ENCODE peak calls at places on chromosomes 5 and 9, in five cellular contexts. One of them, this sample, is unnamed. For H3K9me3, the result is how much of the 10 kb centered on the place peaks cover.

GRCh38 chr5:150671509-150672236 is 10.6 kb downstream of the MYOZ3 start:
- DNase-seq in HCT116: no peak
- DNase-seq in GM23248: peak
- DNase-seq in left ventricle myocardium inferior: no peak
- DNase-seq in right cardiac atrium: peak
- DNase-seq in this sample: no peak

GRCh38 chr5:134569758-134570364 is 44.4 kb downstream of the JADE2 start:
- DNase-seq in right cardiac atrium: peak
- DNase-seq in GM23248: no peak
- DNase-seq in left ventricle myocardium inferior: no peak
- DNase-seq in HCT116: no peak
- DNase-seq in this sample: no peak

GRCh38 chr5:68012429-68012828 is 203.1 kb upstream of the PIK3R1 start:
- DNase-seq in left ventricle myocardium inferior: no peak
- DNase-seq in GM23248: peak
- DNase-seq in HCT116: no peak
- DNase-seq in right cardiac atrium: no peak
- DNase-seq in this sample: no peak

GRCh38 chr9:96052703-96053102 is 177.2 kb downstream of the ERCC6L2 start:
- DNase-seq in left ventricle myocardium inferior: no peak
- DNase-seq in HCT116: no peak
- DNase-seq in GM23248: peak
- DNase-seq in right cardiac atrium: no peak
- DNase-seq in this sample: no peak

GRCh38 chr5:87242242-87242641 is 25.4 kb upstream of the RASA1 start:
- DNase-seq in left ventricle myocardium inferior: no peak
- DNase-seq in GM23248: no peak
- DNase-seq in right cardiac atrium: no peak
- DNase-seq in HCT116: no peak
- DNase-seq in this sample: no peak

GRCh38 chr9:137064027-137064879 is 6.1 kb downstream of the SAPCD2 start:
- DNase-seq in HCT116: no peak
- DNase-seq in right cardiac atrium: peak
- DNase-seq in GM23248: peak
- DNase-seq in left ventricle myocardium inferior: peak
- DNase-seq in this sample: peak

GRCh38 chr5:134530375-134531077 is 5.1 kb downstream of the JADE2 start:
- DNase-seq in left ventricle myocardium inferior: peak
- DNase-seq in right cardiac atrium: peak
- DNase-seq in GM23248: no peak
- DNase-seq in HCT116: no peak
- DNase-seq in this sample: no peak

GRCh38 chr5:109455598-109456096 is 45.9 kb upstream of the PJA2 start:
- DNase-seq in left ventricle myocardium inferior: no peak
- DNase-seq in right cardiac atrium: no peak
- DNase-seq in GM23248: peak
- DNase-seq in HCT116: peak
- DNase-seq in this sample: no peak

GRCh38 chr9:95143591-95144561 is 173.6 kb downstream of the FANCC start:
- DNase-seq in left ventricle myocardium inferior: peak
- DNase-seq in GM23248: peak
- DNase-seq in right cardiac atrium: peak
- DNase-seq in HCT116: no peak
- DNase-seq in this sample: no peak

GRCh38 chr5:59773286-59773685 is 120.2 kb downstream of the PDE4D start:
- DNase-seq in right cardiac atrium: no peak
- DNase-seq in GM23248: peak
- DNase-seq in left ventricle myocardium inferior: no peak
- DNase-seq in HCT116: no peak
- DNase-seq in this sample: no peak

GRCh38 chr5:17837757-17838156 is 203.5 kb downstream of the TAF11L14 start:
- DNase-seq in right cardiac atrium: no peak
- DNase-seq in HCT116: no peak
- DNase-seq in left ventricle myocardium inferior: no peak
- DNase-seq in GM23248: no peak
- DNase-seq in this sample: no peak

GRCh38 chr5:71751422-71751821 is 32.3 kb downstream of the CARTPT start:
- DNase-seq in left ventricle myocardium inferior: no peak
- DNase-seq in HCT116: no peak
- DNase-seq in GM23248: no peak
- DNase-seq in right cardiac atrium: no peak
- DNase-seq in this sample: no peak

GRCh38 chr5:157648275-157648990 is 3.8 kb downstream of the SOX30 start:
- DNase-seq in GM23248: no peak
- DNase-seq in HCT116: no peak
- DNase-seq in right cardiac atrium: no peak
- DNase-seq in left ventricle myocardium inferior: no peak
- DNase-seq in this sample: no peak

DNA sequence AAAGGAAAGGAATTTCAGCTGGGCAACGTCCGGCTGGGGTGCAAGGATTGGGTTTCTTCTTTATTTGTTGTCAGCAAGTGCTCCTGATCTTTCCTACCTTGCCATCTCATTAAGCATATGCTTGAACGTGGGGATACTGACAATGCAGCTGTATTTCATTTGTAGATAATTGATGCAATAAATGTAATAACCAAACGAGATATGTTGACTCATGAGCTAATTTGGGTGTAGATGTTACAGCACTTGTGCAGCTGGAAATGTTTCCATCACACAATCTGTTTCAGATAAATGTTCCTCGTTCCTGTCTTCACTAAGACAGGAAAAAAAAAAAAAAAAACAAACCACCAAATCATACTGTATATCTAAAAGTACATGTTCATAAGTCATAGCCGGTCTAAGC is 123.8 kb downstream of the DMRT2 start:
- DNase-seq in GM23248: peak
- DNase-seq in right cardiac atrium: no peak
- DNase-seq in left ventricle myocardium inferior: no peak
- DNase-seq in HCT116: no peak
- DNase-seq in this sample: no peak
- H3K9me3 ChIP-seq in GM23248: under half
- H3K9me3 ChIP-seq in right cardiac atrium: under half
- H3K9me3 ChIP-seq in left ventricle myocardium inferior: under half
- H3K9me3 ChIP-seq in HCT116: under half
- H3K9me3 ChIP-seq in this sample: under half

DNA sequence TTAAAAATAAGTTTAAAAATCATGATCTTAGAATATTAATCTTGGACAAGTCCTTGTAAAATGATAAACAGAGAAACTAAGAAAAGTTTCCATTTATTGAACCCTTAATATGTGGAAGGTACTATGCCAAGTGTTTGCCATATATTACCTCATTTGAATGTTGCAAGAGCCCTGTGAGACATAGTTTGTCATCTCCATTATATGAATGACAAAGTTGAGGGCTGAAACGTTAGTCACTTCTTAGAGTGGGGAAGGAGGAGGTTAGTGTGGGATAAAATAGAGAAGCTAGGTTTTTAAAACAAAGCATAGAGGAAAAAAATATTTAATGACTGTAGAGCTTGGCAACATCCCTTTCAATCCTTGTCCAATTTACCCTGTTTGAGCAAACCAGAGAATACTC is 2.0 kb downstream of the TNC start:
- DNase-seq in HCT116: peak
- DNase-seq in right cardiac atrium: no peak
- DNase-seq in left ventricle myocardium inferior: no peak
- DNase-seq in GM23248: peak
- DNase-seq in this sample: no peak
- H3K9me3 ChIP-seq in HCT116: under half
- H3K9me3 ChIP-seq in right cardiac atrium: under half
- H3K9me3 ChIP-seq in left ventricle myocardium inferior: under half
- H3K9me3 ChIP-seq in GM23248: under half
- H3K9me3 ChIP-seq in this sample: under half

DNA sequence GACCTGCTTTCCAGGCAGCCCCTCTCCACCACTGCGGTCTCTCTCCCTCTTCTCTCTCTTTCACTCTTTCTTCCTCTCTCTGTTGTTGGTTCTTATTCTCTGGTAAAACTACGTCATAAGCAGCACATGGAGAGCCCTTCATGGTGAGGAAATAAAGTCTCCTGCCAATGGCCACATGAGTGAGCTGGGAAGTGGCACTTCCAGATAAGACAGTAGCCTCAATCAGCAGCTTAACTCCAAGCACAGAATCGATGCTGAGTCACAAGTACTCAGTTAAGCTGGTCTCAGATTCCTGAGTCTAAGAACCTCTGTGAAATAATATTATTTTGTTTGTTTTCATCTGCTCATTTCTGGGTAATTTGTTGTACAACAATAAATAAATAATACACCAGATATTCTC is 500.1 kb downstream of the GABRG2 start:
- DNase-seq in left ventricle myocardium inferior: no peak
- DNase-seq in right cardiac atrium: no peak
- DNase-seq in GM23248: no peak
- DNase-seq in HCT116: no peak
- DNase-seq in this sample: no peak
- H3K9me3 ChIP-seq in left ventricle myocardium inferior: under half
- H3K9me3 ChIP-seq in right cardiac atrium: under half
- H3K9me3 ChIP-seq in GM23248: under half
- H3K9me3 ChIP-seq in HCT116: under half
- H3K9me3 ChIP-seq in this sample: under half

DNA sequence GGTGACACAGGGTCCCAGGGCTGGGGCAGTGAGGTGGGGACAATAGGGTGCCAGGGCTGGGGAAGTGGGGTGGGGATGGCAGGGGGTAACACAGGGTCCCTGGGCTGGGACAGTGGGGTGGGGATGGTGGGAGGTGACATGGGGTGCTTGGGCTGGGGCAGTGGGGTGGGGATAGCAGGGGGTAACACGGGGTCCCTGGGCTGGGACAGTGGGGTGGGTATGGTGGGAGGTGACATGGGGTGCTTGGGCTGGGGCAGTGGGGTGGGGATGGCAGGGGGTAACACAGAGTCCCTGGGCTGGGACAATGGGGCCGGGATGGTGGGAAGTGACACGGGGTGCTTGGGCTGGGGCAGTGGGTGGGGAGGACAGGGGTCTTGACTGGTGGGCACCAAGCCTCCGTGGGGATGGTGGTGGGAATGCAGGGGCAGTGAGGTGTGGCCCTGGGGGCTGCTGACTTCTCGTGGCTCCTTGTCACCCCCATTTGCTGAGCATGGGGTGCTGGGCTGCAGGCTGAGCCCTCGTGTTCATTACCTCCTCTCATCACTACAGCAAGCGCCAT is 41.7 kb downstream of the OLFM1 start:
- DNase-seq in GM23248: no peak
- DNase-seq in left ventricle myocardium inferior: no peak
- DNase-seq in right cardiac atrium: peak
- DNase-seq in HCT116: no peak
- DNase-seq in this sample: no peak
- H3K9me3 ChIP-seq in GM23248: under half
- H3K9me3 ChIP-seq in left ventricle myocardium inferior: under half
- H3K9me3 ChIP-seq in right cardiac atrium: under half
- H3K9me3 ChIP-seq in HCT116: under half
- H3K9me3 ChIP-seq in this sample: under half

DNA sequence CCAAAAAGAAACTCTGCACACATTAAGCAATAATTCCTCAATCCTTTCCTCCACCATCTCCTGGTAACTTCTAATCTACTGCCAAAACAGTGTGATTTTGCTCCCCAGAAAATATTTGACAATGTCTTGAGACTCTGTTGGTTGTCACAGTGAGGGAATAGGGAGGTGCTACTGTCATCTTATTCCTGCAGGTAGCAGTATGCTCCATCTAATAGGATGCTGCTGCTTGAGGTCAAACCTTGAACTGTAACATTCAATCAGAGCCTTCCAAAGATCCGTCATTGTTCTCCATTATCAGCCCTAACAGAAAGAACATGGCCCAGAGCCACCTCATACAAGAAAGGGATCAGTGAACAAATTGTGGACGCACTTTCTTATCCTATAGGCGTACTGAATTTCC is 514.7 kb upstream of the GRIN3A start:
- DNase-seq in left ventricle myocardium inferior: no peak
- DNase-seq in HCT116: no peak
- DNase-seq in right cardiac atrium: no peak
- DNase-seq in GM23248: no peak
- DNase-seq in this sample: no peak
- H3K9me3 ChIP-seq in left ventricle myocardium inferior: under half
- H3K9me3 ChIP-seq in HCT116: under half
- H3K9me3 ChIP-seq in right cardiac atrium: under half
- H3K9me3 ChIP-seq in GM23248: under half
- H3K9me3 ChIP-seq in this sample: under half

DNA sequence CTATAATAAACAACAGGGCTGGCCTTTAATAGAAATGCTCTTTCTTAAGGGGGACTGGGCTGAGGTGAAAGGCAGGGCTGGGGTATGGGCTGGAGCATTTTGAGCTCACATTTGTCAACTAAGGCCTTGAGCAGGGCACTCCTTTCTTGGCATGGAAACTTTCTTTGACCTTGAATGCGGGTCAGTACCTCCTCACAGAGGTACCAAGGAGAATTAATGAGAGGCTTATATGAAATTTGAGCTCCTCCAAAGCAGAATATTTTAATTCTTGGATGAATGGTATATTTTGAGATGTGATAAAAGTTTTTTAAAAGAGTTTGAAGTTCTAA is 3.1 kb downstream of the CYSTM1 start:
- DNase-seq in left ventricle myocardium inferior: no peak
- DNase-seq in right cardiac atrium: no peak
- DNase-seq in HCT116: no peak
- DNase-seq in GM23248: no peak
- DNase-seq in this sample: no peak
- H3K9me3 ChIP-seq in left ventricle myocardium inferior: under half
- H3K9me3 ChIP-seq in right cardiac atrium: under half
- H3K9me3 ChIP-seq in HCT116: under half
- H3K9me3 ChIP-seq in GM23248: under half
- H3K9me3 ChIP-seq in this sample: under half

DNA sequence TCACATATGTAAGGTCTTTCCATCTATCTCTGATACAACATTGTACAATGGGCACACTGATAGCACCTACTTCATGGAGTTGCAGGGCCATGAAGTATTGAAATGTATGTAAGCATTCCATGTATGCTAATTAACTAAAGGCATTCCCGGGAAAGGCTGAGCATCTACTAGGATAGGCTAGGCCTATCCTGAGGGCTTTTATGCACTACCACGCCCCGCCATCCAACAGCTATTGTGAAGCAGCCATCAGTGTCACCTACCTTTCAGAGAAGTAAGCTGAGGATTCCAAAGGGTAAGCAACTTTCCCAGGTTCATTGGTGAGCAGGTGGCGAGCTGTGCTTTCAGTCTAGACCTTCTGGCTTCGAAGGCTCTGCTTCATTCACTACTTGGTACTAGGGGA is 47.6 kb downstream of the NSG2 start:
- DNase-seq in HCT116: no peak
- DNase-seq in right cardiac atrium: no peak
- DNase-seq in left ventricle myocardium inferior: no peak
- DNase-seq in GM23248: no peak
- DNase-seq in this sample: no peak
- H3K9me3 ChIP-seq in HCT116: under half
- H3K9me3 ChIP-seq in right cardiac atrium: under half
- H3K9me3 ChIP-seq in left ventricle myocardium inferior: under half
- H3K9me3 ChIP-seq in GM23248: under half
- H3K9me3 ChIP-seq in this sample: under half

GRCh38 chr5:3311443-3311842 is 284.2 kb upstream of the IRX1 start:
- DNase-seq in GM23248: no peak
- DNase-seq in left ventricle myocardium inferior: no peak
- DNase-seq in HCT116: no peak
- DNase-seq in right cardiac atrium: no peak
- DNase-seq in this sample: no peak

GRCh38 chr5:3312299-3312698 is 283.3 kb upstream of the IRX1 start:
- DNase-seq in HCT116: no peak
- DNase-seq in GM23248: no peak
- DNase-seq in left ventricle myocardium inferior: no peak
- DNase-seq in right cardiac atrium: no peak
- DNase-seq in this sample: no peak

GRCh38 chr5:3307982-3308621 is 287.5 kb upstream of the IRX1 start:
- DNase-seq in left ventricle myocardium inferior: no peak
- DNase-seq in GM23248: no peak
- DNase-seq in HCT116: no peak
- DNase-seq in right cardiac atrium: no peak
- DNase-seq in this sample: no peak

GRCh38 chr5:3309538-3309937 is 286.1 kb upstream of the IRX1 start:
- DNase-seq in left ventricle myocardium inferior: no peak
- DNase-seq in GM23248: no peak
- DNase-seq in HCT116: no peak
- DNase-seq in right cardiac atrium: no peak
- DNase-seq in this sample: no peak

GRCh38 chr5:3310551-3311340 is 284.9 kb upstream of the IRX1 start:
- DNase-seq in HCT116: no peak
- DNase-seq in left ventricle myocardium inferior: no peak
- DNase-seq in GM23248: peak
- DNase-seq in right cardiac atrium: no peak
- DNase-seq in this sample: no peak
- H3K9me3 ChIP-seq in HCT116: under half
- H3K9me3 ChIP-seq in left ventricle myocardium inferior: under half
- H3K9me3 ChIP-seq in GM23248: under half
- H3K9me3 ChIP-seq in right cardiac atrium: under half
- H3K9me3 ChIP-seq in this sample: under half